ENCODE peak calls at places on chromosome 18, in four cellular contexts. One of them, this sample, is unnamed.

GRCh38 chr18:39772155-39772919 is 2182.7 kb upstream of the PIK3C3 start:
- DNase-seq in stimulated activated naive CD4-positive, alpha-beta T cell treated with Interleukin-2 at 50 U/mL for 16 hours: no peak
- DNase-seq in fibroblast of the conjunctiva: no peak
- DNase-seq in upper lobe of left lung: no peak
- DNase-seq in this sample: no peak

GRCh38 chr18:12048010-12048826 is 45.4 kb upstream of the ANKRD62 start:
- DNase-seq in stimulated activated naive CD4-positive, alpha-beta T cell treated with Interleukin-2 at 50 U/mL for 16 hours: no peak
- DNase-seq in fibroblast of the conjunctiva: no peak
- DNase-seq in upper lobe of left lung: peak
- DNase-seq in this sample: no peak

GRCh38 chr18:68024716-68025115 is 508.2 kb upstream of the DSEL start:
- DNase-seq in stimulated activated naive CD4-positive, alpha-beta T cell treated with Interleukin-2 at 50 U/mL for 16 hours: no peak
- DNase-seq in fibroblast of the conjunctiva: no peak
- DNase-seq in upper lobe of left lung: no peak
- DNase-seq in this sample: no peak

GRCh38 chr18:75752864-75753263 is 325.4 kb upstream of the SMIM21 start:
- DNase-seq in stimulated activated naive CD4-positive, alpha-beta T cell treated with Interleukin-2 at 50 U/mL for 16 hours: no peak
- DNase-seq in fibroblast of the conjunctiva: no peak
- DNase-seq in upper lobe of left lung: peak
- DNase-seq in this sample: no peak

GRCh38 chr18:12159446-12159845 is 65.8 kb downstream of the ANKRD62 start:
- DNase-seq in stimulated activated naive CD4-positive, alpha-beta T cell treated with Interleukin-2 at 50 U/mL for 16 hours: no peak
- DNase-seq in fibroblast of the conjunctiva: peak
- DNase-seq in upper lobe of left lung: no peak
- DNase-seq in this sample: no peak

GRCh38 chr18:274313-274712 is 6.5 kb upstream of the THOC1 start:
- DNase-seq in stimulated activated naive CD4-positive, alpha-beta T cell treated with Interleukin-2 at 50 U/mL for 16 hours: no peak
- DNase-seq in fibroblast of the conjunctiva: no peak
- DNase-seq in upper lobe of left lung: no peak
- DNase-seq in this sample: no peak

GRCh38 chr18:77557030-77557429 is 307.4 kb downstream of the GALR1 start:
- DNase-seq in stimulated activated naive CD4-positive, alpha-beta T cell treated with Interleukin-2 at 50 U/mL for 16 hours: no peak
- DNase-seq in fibroblast of the conjunctiva: no peak
- DNase-seq in upper lobe of left lung: no peak
- DNase-seq in this sample: no peak

GRCh38 chr18:37577051-37577611 is 11.5 kb upstream of the CELF4 start:
- DNase-seq in stimulated activated naive CD4-positive, alpha-beta T cell treated with Interleukin-2 at 50 U/mL for 16 hours: no peak
- DNase-seq in fibroblast of the conjunctiva: no peak
- DNase-seq in upper lobe of left lung: no peak
- DNase-seq in this sample: no peak

GRCh38 chr18:50716902-50717301 is 102.9 kb downstream of the MRO start:
- DNase-seq in stimulated activated naive CD4-positive, alpha-beta T cell treated with Interleukin-2 at 50 U/mL for 16 hours: no peak
- DNase-seq in fibroblast of the conjunctiva: no peak
- DNase-seq in upper lobe of left lung: no peak
- DNase-seq in this sample: no peak

GRCh38 chr18:79606621-79607331 is 72.8 kb upstream of the CTDP1 start:
- DNase-seq in stimulated activated naive CD4-positive, alpha-beta T cell treated with Interleukin-2 at 50 U/mL for 16 hours: no peak
- DNase-seq in fibroblast of the conjunctiva: no peak
- DNase-seq in upper lobe of left lung: peak
- DNase-seq in this sample: no peak

GRCh38 chr18:212780-213179 is 54.4 kb downstream of the USP14 start:
- DNase-seq in stimulated activated naive CD4-positive, alpha-beta T cell treated with Interleukin-2 at 50 U/mL for 16 hours: no peak
- DNase-seq in fibroblast of the conjunctiva: no peak
- DNase-seq in upper lobe of left lung: no peak
- DNase-seq in this sample: no peak

GRCh38 chr18:10101729-10102128 is 187.9 kb downstream of the VAPA start:
- DNase-seq in stimulated activated naive CD4-positive, alpha-beta T cell treated with Interleukin-2 at 50 U/mL for 16 hours: no peak
- DNase-seq in fibroblast of the conjunctiva: no peak
- DNase-seq in upper lobe of left lung: no peak
- DNase-seq in this sample: no peak